ENCODE peak calls at places on chromosomes 5 and 9, in four cellular contexts. T, S, Z and Q are unnamed samples.

GRCh38 chr5:33241826-33242225 is 198.9 kb upstream of the TARS1 start:
- DNase-seq in S (no peak), Z (no peak), T (no peak), Q (no peak)

GRCh38 chr9:124802426-124802825 is 25.5 kb downstream of the OLFML2A start:
- DNase-seq in S (no peak), T (no peak), Z (no peak), Q (no peak)

GRCh38 chr9:69455311-69455710 is 130.3 kb downstream of the ENTREP1 start:
- DNase-seq in T (no peak), S (no peak), Z (no peak), Q (no peak)

GRCh38 chr5:88729476-88730182 is 153.4 kb downstream of the MEF2C start:
- DNase-seq in Z (peak), T (peak), S (peak), Q (peak)

GRCh38 chr5:107072440-107072839 is 598.3 kb downstream of the EFNA5 start:
- DNase-seq in T (no peak), Z (no peak), S (no peak), Q (no peak)

GRCh38 chr9:113373676-113374392 is 3.0 kb downstream of the HDHD3 start:
- DNase-seq in T (no peak), Z (no peak), S (no peak), Q (no peak)

GRCh38 chr9:22537721-22538120 is 91.1 kb downstream of the DMRTA1 start:
- DNase-seq in Z (no peak), S (no peak), T (no peak), Q (no peak)

GRCh38 chr5:6781711-6782110 is 68.5 kb downstream of the TENT4A start:
- DNase-seq in S (no peak), T (no peak), Z (no peak), Q (no peak)

GRCh38 chr9:109253637-109254284 is 67.1 kb downstream of the EPB41L4B start:
- DNase-seq in S (no peak), T (peak), Z (no peak), Q (no peak)

GRCh38 chr9:77807295-77807694 is 159.2 kb upstream of the GNA14 start:
- DNase-seq in Z (no peak), S (no peak), T (no peak), Q (peak)

GRCh38 chr5:140239461-140239860 is 63.4 kb downstream of the PFDN1 start:
- DNase-seq in S (no peak), Z (no peak), T (no peak), Q (no peak)

GRCh38 chr5:177432143-177432904 is 5.8 kb downstream of the GRK6 start:
- DNase-seq in T (no peak), S (no peak), Z (no peak), Q (no peak)
- TF ChIP-seq CTCF in T (no peak), S (no peak), Z (no peak), Q (no peak)

DNA sequence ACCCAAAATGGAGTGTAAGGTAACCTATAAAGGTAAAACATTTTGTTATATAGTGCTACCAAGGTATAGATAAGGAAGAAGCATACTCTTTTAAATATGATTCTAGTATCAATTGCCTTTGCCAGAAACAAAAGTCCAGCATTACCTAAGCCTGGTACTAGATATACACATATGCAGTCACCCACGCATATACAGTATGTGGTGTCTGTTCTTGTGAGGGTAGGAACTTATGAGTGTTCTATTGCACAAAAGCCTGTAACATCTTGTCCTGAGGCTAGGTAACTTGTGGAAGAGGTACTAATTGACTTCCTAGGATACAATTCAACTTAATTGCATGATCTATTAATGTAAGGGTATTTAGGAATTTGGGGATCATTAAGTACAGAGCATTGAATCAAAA is 31.3 kb upstream of the IFNE start:
- DNase-seq in S (no peak), T (no peak), Z (no peak), Q (no peak)
- H3K27ac ChIP-seq in S (no peak), T (no peak), Z (no peak), Q (no peak)

GRCh38 chr5:53425598-53426516 is 54.6 kb upstream of the FST start:
- DNase-seq in S (no peak), Z (peak), T (peak), Q (peak)

GRCh38 chr5:53427965-53428364 is 52.5 kb upstream of the FST start:
- DNase-seq in S (no peak), Z (no peak), T (no peak), Q (no peak)

GRCh38 chr5:53426517-53426839 is 54.0 kb upstream of the FST start:
- DNase-seq in S (no peak), Z (no peak), T (no peak), Q (no peak)

GRCh38 chr5:53424691-53425597 is 55.5 kb upstream of the FST start:
- DNase-seq in Z (no peak), T (no peak), S (no peak), Q (no peak)

GRCh38 chr5:53426878-53427277 is 53.6 kb upstream of the FST start:
- DNase-seq in S (no peak), Z (no peak), T (no peak), Q (no peak)
- TF ChIP-seq CTCF in S (no peak), Z (no peak), T (no peak), Q (no peak)

GRCh38 chr5:169742773-169743296 is 105.8 kb downstream of the DOCK2 start:
- DNase-seq in Z (no peak), T (no peak), S (no peak), Q (no peak)

GRCh38 chr5:169746147-169746694 is 109.1 kb downstream of the DOCK2 start:
- DNase-seq in T (no peak), Z (no peak), S (no peak), Q (no peak)

GRCh38 chr5:169744336-169744735 is 107.3 kb downstream of the DOCK2 start:
- DNase-seq in T (no peak), Z (no peak), S (no peak), Q (no peak)

GRCh38 chr5:169748189-169748588 is 111.1 kb downstream of the DOCK2 start:
- DNase-seq in S (no peak), T (no peak), Z (no peak), Q (no peak)

DNA sequence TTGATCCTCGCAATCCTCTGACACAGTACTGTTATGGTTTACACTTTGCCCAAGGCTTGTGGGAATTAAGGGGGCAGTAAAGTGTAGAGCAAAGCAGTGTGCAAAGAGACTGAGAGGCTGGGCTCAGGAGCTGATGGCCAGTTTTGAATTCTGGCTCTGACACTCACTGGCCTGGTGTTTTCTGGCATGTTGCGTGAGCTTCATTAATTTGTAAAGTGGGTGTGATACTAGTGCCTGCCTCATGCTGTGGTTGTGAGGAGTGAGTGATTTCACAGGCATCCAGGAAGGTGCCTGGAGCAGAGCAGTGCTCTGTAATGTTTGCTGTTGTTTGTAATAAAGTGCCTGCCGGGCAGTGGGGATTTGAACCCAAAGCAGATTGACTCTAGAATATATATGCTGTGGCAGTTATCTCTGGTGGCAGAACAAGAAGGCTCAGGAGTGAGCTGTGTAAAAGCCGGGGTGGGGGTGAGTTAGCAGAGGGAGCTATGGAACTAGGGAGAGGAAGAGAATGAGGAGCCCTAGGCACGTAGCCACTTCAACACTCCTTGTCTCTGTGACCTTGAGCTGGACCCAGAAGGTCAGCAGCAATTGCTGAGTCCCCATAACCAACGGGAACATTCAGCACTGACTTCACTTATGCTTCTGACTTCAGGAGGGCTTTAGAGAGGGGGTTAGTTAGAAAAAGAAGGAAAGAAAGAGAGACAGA is 108.5 kb downstream of the DOCK2 start:
- DNase-seq in T (no peak), S (no peak), Z (no peak), Q (no peak)
- H3K27ac ChIP-seq in T (no peak), S (no peak), Z (no peak), Q (no peak)

DNA sequence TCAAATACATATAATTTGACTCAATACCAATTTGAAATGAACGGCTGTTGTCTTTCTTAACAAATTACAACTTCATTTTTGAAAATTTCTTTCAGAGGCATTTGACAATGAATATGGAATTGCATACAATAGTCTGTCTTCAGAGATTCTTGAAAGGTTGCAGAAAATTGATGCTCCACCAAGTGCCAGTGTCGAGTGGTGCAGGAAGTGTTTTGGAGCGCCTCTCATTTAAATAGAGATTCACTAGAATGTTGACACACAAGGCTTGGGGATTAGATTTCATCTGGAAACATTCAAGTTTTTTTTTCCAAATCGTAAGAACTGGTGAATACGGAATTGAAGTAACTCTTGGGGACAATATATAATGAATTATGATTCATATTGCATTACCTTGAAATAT is 8.1 kb downstream of the RPS6 start:
- DNase-seq in S (no peak), Z (no peak), T (no peak), Q (peak)
- TF ChIP-seq CTCF in S (no peak), Z (no peak), T (no peak), Q (no peak)

DNA sequence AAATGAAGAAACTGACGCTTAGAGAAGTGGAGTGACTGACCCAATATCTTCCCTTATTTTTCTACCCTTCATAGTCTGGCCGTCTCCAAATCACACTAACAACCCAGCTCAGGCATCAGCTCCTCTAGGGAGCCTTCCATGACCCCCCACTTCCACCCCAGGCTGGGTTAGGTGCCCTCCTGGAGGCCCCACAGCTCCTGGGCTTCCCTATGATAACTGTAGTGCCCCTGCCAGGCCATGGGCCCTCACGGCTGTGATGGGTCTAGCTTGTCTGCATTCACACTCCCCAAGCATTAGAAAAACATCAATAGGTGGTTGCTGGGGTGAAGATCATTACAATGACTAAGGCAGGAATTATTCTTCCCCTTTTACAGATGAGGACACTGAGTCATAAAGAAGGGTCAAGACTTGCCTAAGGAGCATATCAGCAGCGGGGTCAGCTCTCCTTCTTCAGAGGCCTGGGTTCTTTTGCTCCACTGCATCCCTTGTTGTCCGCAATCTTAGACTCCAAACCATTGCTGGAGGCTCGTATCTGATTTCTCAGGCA is 7.3 kb downstream of the CORO2A start:
- DNase-seq in T (no peak), Z (no peak), S (no peak), Q (no peak)
- H3K27ac ChIP-seq in T (no peak), Z (no peak), S (no peak), Q (no peak)

DNA sequence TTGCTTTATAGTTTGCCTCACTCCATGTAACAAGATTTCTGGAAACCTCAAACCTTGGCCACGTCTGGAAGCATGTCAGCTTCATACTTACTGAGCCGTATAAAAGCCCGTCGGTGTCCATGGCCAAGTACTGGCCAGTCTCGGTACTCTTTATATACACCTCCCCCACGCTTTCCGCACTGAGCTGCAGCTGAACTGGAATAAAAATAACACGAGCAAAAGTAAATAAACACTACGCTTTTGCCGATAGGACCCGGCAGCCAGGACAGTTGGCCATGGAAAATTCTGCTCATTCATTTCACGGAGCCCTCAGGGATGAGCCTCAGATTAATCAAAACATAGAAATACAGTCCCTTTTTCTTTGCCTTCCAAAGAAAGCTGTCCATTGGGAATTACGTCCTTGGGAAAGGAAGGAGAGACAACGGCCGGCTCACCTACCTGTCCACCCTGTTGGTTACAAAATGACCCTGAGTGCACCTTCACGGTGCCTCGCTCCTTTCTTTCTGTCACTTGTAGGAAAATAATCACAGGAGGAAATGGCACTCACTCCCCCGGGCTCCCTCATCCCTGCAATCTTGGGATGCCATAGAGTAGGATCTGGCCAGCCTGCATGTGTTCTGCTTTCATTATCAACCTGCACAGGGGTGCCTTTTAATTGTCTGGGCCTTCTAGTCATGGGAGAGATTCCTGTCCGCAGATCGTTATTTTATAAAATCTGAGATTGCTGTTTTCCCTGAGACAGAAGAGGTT is 85.1 kb downstream of the FGF1 start:
- DNase-seq in T (no peak), Z (peak), S (peak), Q (no peak)
- TF ChIP-seq CTCF in T (no peak), Z (peak), S (no peak), Q (no peak)